ENCODE peak calls at places on chromosomes 6 and 20, in five cellular contexts. One of them, this sample, is unnamed.

GRCh38 chr6:16872543-16873230 is 111.4 kb upstream of the ATXN1 start:
- DNase-seq in neural progenitor cell: no peak
- DNase-seq in GM12878: no peak
- DNase-seq in PC-3: no peak
- DNase-seq in fibroblast of lung: no peak
- DNase-seq in this sample: no peak

GRCh38 chr6:151806757-151807512 is 547 bp upstream of the ESR1 start:
- DNase-seq in neural progenitor cell: no peak
- DNase-seq in GM12878: no peak
- DNase-seq in PC-3: no peak
- DNase-seq in fibroblast of lung: no peak
- DNase-seq in this sample: peak; percentile 4

GRCh38 chr20:2633381-2633780 is 19.1 kb upstream of the NOP56 start:
- DNase-seq in neural progenitor cell: no peak
- DNase-seq in GM12878: no peak
- DNase-seq in PC-3: no peak
- DNase-seq in fibroblast of lung: no peak
- DNase-seq in this sample: no peak

GRCh38 chr6:139903411-139904157 is 529.1 kb upstream of the CITED2 start:
- DNase-seq in neural progenitor cell: no peak
- DNase-seq in GM12878: peak; percentile 75
- DNase-seq in PC-3: no peak
- DNase-seq in fibroblast of lung: no peak
- DNase-seq in this sample: no peak

GRCh38 chr6:103699770-103700169 is 1159.9 kb downstream of the HACE1 start:
- DNase-seq in neural progenitor cell: no peak
- DNase-seq in GM12878: no peak
- DNase-seq in PC-3: no peak
- DNase-seq in fibroblast of lung: no peak
- DNase-seq in this sample: no peak

GRCh38 chr20:5316188-5317158 is at the start of gene PROKR2:
- DNase-seq in neural progenitor cell: peak; percentile 88
- DNase-seq in GM12878: no peak
- DNase-seq in PC-3: no peak
- DNase-seq in fibroblast of lung: no peak
- DNase-seq in this sample: peak; percentile 4

GRCh38 chr6:106520711-106521367 is 108.5 kb downstream of the RTN4IP1 start:
- DNase-seq in neural progenitor cell: no peak
- DNase-seq in GM12878: peak; percentile 95
- DNase-seq in PC-3: no peak
- DNase-seq in fibroblast of lung: no peak
- DNase-seq in this sample: no peak

GRCh38 chr6:30447237-30447636 is 42.1 kb upstream of the HLA-E start:
- DNase-seq in neural progenitor cell: peak; percentile 76
- DNase-seq in GM12878: no peak
- DNase-seq in PC-3: peak; percentile 67
- DNase-seq in fibroblast of lung: no peak
- DNase-seq in this sample: peak; percentile 57

GRCh38 chr20:32427996-32428395 is 69.9 kb downstream of the ASXL1 start:
- DNase-seq in neural progenitor cell: no peak
- DNase-seq in GM12878: no peak
- DNase-seq in PC-3: no peak
- DNase-seq in fibroblast of lung: no peak
- DNase-seq in this sample: no peak

GRCh38 chr6:169905041-169905807 is 153.8 kb downstream of the ERMARD start:
- DNase-seq in neural progenitor cell: no peak
- DNase-seq in GM12878: no peak
- DNase-seq in PC-3: peak; percentile 48
- DNase-seq in fibroblast of lung: peak; percentile 75
- DNase-seq in this sample: peak; percentile 60

GRCh38 chr6:30885999-30886896 is 1.9 kb downstream of the DDR1 start:
- DNase-seq in neural progenitor cell: peak; percentile 98
- DNase-seq in GM12878: no peak
- DNase-seq in PC-3: peak; percentile 90
- DNase-seq in fibroblast of lung: peak; percentile 52
- DNase-seq in this sample: peak; percentile 93

GRCh38 chr6:43913388-43914271 is 143.6 kb downstream of the VEGFA start:
- DNase-seq in neural progenitor cell: no peak
- DNase-seq in GM12878: no peak
- DNase-seq in PC-3: no peak
- DNase-seq in fibroblast of lung: no peak
- DNase-seq in this sample: peak; percentile 58

GRCh38 chr6:85670573-85670972 is 27.9 kb upstream of the SYNCRIP start:
- DNase-seq in neural progenitor cell: no peak
- DNase-seq in GM12878: no peak
- DNase-seq in PC-3: peak; percentile 38
- DNase-seq in fibroblast of lung: peak; percentile 78
- DNase-seq in this sample: peak; percentile 36

GRCh38 chr6:80637312-80637711 is 530.8 kb downstream of the BCKDHB start:
- DNase-seq in neural progenitor cell: no peak
- DNase-seq in GM12878: no peak
- DNase-seq in PC-3: no peak
- DNase-seq in fibroblast of lung: peak; percentile 32
- DNase-seq in this sample: peak; percentile 69
- H3K4me1 ChIP-seq in neural progenitor cell: no peaks in the 10 kb centered on the region
- H3K4me1 ChIP-seq in GM12878: no peaks in the 10 kb centered on the region
- H3K4me1 ChIP-seq in PC-3: peaks cover 24% of the 10 kb centered on the region
- H3K4me1 ChIP-seq in fibroblast of lung: peaks cover 10% of the 10 kb centered on the region
- H3K4me1 ChIP-seq in this sample: peaks cover 42% of the 10 kb centered on the region

GRCh38 chr6:168322966-168323365 is 3.4 kb upstream of the DACT2 start:
- DNase-seq in neural progenitor cell: no peak
- DNase-seq in GM12878: no peak
- DNase-seq in PC-3: no peak
- DNase-seq in fibroblast of lung: no peak
- DNase-seq in this sample: no peak

GRCh38 chr6:168318579-168319278 is 848 bp downstream of the DACT2 start:
- DNase-seq in neural progenitor cell: peak; percentile 30
- DNase-seq in GM12878: no peak
- DNase-seq in PC-3: no peak
- DNase-seq in fibroblast of lung: no peak
- DNase-seq in this sample: no peak

GRCh38 chr6:168320661-168321060 is 1.1 kb upstream of the DACT2 start:
- DNase-seq in neural progenitor cell: no peak
- DNase-seq in GM12878: no peak
- DNase-seq in PC-3: no peak
- DNase-seq in fibroblast of lung: no peak
- DNase-seq in this sample: no peak

GRCh38 chr6:168318090-168318489 is 1.5 kb downstream of the DACT2 start:
- DNase-seq in neural progenitor cell: no peak
- DNase-seq in GM12878: no peak
- DNase-seq in PC-3: no peak
- DNase-seq in fibroblast of lung: no peak
- DNase-seq in this sample: no peak

DNA sequence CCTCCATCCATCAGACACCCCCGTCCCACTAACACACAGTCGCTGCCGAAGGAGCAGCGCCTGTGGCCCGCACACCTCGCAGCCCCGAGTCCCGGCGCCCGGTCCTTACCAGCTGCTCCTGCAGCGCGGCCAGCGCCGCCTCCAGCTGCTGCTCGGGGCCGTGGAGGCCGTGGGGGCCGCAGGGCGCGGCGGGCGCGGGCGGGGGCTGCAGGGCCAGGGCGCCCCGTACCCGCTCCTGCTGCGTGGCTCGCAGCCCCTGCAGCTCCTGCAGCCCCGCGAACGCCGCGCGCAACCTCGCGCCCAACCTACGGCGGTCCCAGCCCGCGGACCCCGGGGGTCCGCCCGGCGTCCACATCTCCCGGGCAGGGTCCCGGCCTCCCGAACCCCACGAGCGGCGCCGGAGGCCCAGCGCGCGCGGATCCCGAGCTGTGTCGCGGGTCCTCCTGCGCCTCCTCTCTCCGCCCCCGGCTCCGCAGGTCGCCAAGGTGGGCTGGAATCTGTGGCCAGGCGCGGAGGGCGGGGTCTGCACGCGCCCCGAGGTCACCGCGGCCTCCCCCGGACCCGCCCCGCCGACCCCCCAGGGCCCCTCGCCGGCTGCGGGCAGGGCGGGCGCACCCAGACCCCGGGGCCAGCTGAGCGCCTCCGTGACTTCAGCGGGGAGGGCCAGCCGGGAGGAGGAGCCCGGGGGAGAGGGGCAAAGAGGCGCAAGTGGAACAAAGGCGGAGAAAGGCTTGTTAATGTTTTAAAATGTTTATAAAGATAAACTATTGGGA is at the start of gene DACT2:
- DNase-seq in neural progenitor cell: peak; percentile 65
- DNase-seq in GM12878: no peak
- DNase-seq in PC-3: no peak
- DNase-seq in fibroblast of lung: no peak
- DNase-seq in this sample: no peak
- TF ChIP-seq EZH2 in neural progenitor cell: no peak
- TF ChIP-seq EZH2 in GM12878: no peak
- TF ChIP-seq EZH2 in PC-3: no peak
- TF ChIP-seq EZH2 in fibroblast of lung: no peak
- TF ChIP-seq EZH2 in this sample: no peak

GRCh38 chr20:61753196-61753942 is 312.3 kb downstream of the TAF4 start:
- DNase-seq in neural progenitor cell: no peak
- DNase-seq in GM12878: no peak
- DNase-seq in PC-3: no peak
- DNase-seq in fibroblast of lung: peak; percentile 46
- DNase-seq in this sample: peak; percentile 72
- H3K4me3 ChIP-seq in neural progenitor cell: no peak overlapping the region
- H3K4me3 ChIP-seq in GM12878: no peak overlapping the region
- H3K4me3 ChIP-seq in PC-3: no peak overlapping the region
- H3K4me3 ChIP-seq in fibroblast of lung: no peak overlapping the region
- H3K4me3 ChIP-seq in this sample: no peak overlapping the region

DNA sequence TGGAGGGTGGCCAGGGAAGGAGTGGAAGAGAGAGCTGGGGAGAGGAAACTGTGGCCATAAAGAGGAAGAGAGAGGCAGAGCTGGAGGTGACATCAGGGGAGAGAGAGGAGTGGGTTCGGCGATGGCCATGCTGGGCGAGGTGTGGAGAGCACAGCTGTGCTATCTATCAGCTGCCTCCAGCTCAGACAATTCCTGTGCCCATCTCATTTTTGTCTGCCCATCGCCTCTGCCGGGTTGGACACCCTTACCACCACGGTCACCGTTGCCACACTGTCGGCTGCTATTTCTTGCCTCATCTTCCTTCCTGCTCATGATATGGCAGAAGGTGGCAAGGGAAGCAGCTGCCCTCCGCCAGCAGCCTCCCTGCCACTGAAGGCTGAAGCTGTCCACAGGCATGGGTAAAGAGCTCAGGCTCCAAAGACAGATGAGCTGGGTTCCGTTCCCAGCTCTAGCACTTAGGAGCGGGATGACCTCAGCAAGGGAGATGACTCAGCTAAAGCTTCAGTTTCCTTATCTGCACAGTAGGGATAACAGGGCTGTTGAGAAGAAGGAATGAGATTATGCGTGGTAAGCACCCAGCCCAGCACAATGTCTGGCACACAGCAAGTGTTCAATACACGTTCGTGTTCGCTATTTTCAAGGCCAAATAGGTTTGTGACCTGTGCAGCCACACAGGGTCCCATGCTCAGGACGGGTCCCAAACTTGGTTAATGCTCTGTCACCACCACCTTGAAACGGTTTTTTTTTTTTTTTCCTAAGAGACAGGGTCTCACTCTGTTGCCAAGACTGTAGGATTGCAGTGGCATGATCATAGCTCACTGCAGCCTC is 21.9 kb upstream of the TAF8 start:
- DNase-seq in neural progenitor cell: no peak
- DNase-seq in GM12878: no peak
- DNase-seq in PC-3: no peak
- DNase-seq in fibroblast of lung: peak; percentile 75
- DNase-seq in this sample: peak; percentile 38
- H3K4me1 ChIP-seq in neural progenitor cell: peaks cover 9% of the 10 kb centered on the region
- H3K4me1 ChIP-seq in GM12878: peaks cover 50% of the 10 kb centered on the region
- H3K4me1 ChIP-seq in PC-3: peaks cover 5% of the 10 kb centered on the region
- H3K4me1 ChIP-seq in fibroblast of lung: no peaks in the 10 kb centered on the region
- H3K4me1 ChIP-seq in this sample: no peaks in the 10 kb centered on the region

GRCh38 chr6:22668307-22668706 is 98.9 kb downstream of the HDGFL1 start:
- DNase-seq in neural progenitor cell: no peak
- DNase-seq in GM12878: no peak
- DNase-seq in PC-3: no peak
- DNase-seq in fibroblast of lung: no peak
- DNase-seq in this sample: no peak
- TF ChIP-seq EZH2 in neural progenitor cell: no peak
- TF ChIP-seq EZH2 in GM12878: no peak
- TF ChIP-seq EZH2 in PC-3: no peak
- TF ChIP-seq EZH2 in fibroblast of lung: no peak
- TF ChIP-seq EZH2 in this sample: no peak

GRCh38 chr6:7747016-7747415 is 21.1 kb downstream of the BMP6 start:
- DNase-seq in neural progenitor cell: no peak
- DNase-seq in GM12878: no peak
- DNase-seq in PC-3: no peak
- DNase-seq in fibroblast of lung: no peak
- DNase-seq in this sample: no peak

GRCh38 chr6:7747433-7747832 is 21.5 kb downstream of the BMP6 start:
- DNase-seq in neural progenitor cell: no peak
- DNase-seq in GM12878: no peak
- DNase-seq in PC-3: no peak
- DNase-seq in fibroblast of lung: no peak
- DNase-seq in this sample: no peak

GRCh38 chr6:7749493-7749892 is 23.6 kb downstream of the BMP6 start:
- DNase-seq in neural progenitor cell: no peak
- DNase-seq in GM12878: no peak
- DNase-seq in PC-3: no peak
- DNase-seq in fibroblast of lung: no peak
- DNase-seq in this sample: peak; percentile 63

GRCh38 chr6:7745942-7746341 is 20.0 kb downstream of the BMP6 start:
- DNase-seq in neural progenitor cell: no peak
- DNase-seq in GM12878: no peak
- DNase-seq in PC-3: no peak
- DNase-seq in fibroblast of lung: no peak
- DNase-seq in this sample: no peak

DNA sequence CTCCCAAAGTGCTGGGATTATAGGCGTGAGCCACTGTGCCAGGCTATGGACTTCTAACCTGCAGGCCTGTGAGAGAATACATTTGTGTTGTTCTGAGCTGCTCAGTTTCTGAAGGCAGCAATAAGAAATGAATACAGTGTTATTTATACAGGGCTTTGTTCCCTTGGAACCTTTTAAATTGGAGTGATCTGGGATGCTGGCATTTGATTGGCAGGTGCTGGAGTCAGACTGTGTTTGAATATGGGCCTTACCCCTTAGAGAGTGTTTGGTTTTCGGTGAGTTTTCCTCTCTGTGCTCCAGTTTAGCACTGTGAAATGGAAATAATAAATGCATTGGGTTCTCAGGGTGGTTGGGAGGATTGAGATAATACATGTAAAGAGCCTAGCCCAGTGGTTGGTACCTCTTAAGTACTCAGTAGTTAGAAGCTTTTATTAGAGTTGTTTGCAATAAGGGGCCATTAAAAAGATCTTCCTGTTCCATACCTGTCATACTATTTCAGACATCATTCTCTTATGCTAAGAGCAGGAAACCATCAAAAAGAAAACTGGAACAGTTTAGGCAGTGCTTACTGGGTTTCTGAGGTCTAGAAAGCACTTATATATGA is 22.1 kb downstream of the BMP6 start:
- DNase-seq in neural progenitor cell: no peak
- DNase-seq in GM12878: no peak
- DNase-seq in PC-3: no peak
- DNase-seq in fibroblast of lung: no peak
- DNase-seq in this sample: no peak
- H3K4me3 ChIP-seq in neural progenitor cell: no peak overlapping the region
- H3K4me3 ChIP-seq in GM12878: no peak overlapping the region
- H3K4me3 ChIP-seq in PC-3: no peak overlapping the region
- H3K4me3 ChIP-seq in fibroblast of lung: no peak overlapping the region
- H3K4me3 ChIP-seq in this sample: no peak overlapping the region

This sample was measured in GM23248.